ENCODE peak calls at places on chromosomes 7 and 10, in nine cellular contexts. A is HCEC 1CT, G is smooth muscle cell of the brain vasculature, C is SK-N-SH, R is GM12891, L is cardiac fibroblast, D is foreskin melanocyte, E is adrenal gland, K is foreskin keratinocyte. H is an unnamed sample.

GRCh38 chr7:155796381-155797261 is 15.6 kb downstream of the SHH start:
- DNase-seq in C (peak), D (no peak), R (peak), A (no peak), K (no peak), E (peak), G (no peak), L (peak), H (peak)

GRCh38 chr7:36986429-36987362 is 262.4 kb upstream of the AOAH start:
- DNase-seq in D (peak), E (peak), L (peak), A (no peak), C (peak), K (no peak), G (peak), R (peak), H (peak)

GRCh38 chr7:39749177-39749576 is 125.8 kb downstream of the RALA start:
- DNase-seq in E (no peak), D (no peak), C (no peak), R (no peak), A (peak), L (peak), G (no peak), K (no peak), H (no peak)

GRCh38 chr7:114372619-114373018 is 42.0 kb upstream of the FOXP2 start:
- DNase-seq in E (no peak), A (no peak), D (no peak), C (no peak), G (no peak), R (no peak), K (no peak), L (no peak), H (no peak)

GRCh38 chr10:29030855-29031254 is 258.0 kb upstream of the LYZL1 start:
- DNase-seq in D (no peak), L (peak), C (no peak), R (no peak), K (no peak), G (no peak), A (no peak), E (no peak), H (no peak)

GRCh38 chr10:5584895-5585516 is 60.2 kb downstream of the CALML3 start:
- DNase-seq in D (peak), K (peak), R (no peak), E (no peak), L (peak), C (no peak), A (peak), G (no peak), H (no peak)

GRCh38 chr10:132363921-132364593 is 32.1 kb downstream of the LRRC27 start:
- DNase-seq in G (no peak), A (peak), R (no peak), L (peak), E (no peak), D (peak), K (no peak), C (peak), H (no peak)

GRCh38 chr7:80942261-80943041 is 23.6 kb upstream of the SEMA3C start:
- DNase-seq in D (peak), K (peak), A (peak), E (peak), L (peak), C (peak), G (peak), R (no peak), H (no peak)

GRCh38 chr10:22427101-22427500 is 81.8 kb downstream of the SPAG6 start:
- DNase-seq in D (no peak), L (peak), R (no peak), A (peak), C (no peak), E (no peak), K (no peak), G (no peak), H (no peak)

GRCh38 chr10:133100706-133101463 is 13.2 kb downstream of the ADGRA1 start:
- DNase-seq in R (peak), G (no peak), C (no peak), K (no peak), D (no peak), E (peak), A (no peak), L (no peak), H (no peak)

GRCh38 chr10:14860782-14861181 is 17.9 kb upstream of the SUV39H2 start:
- DNase-seq in D (no peak), G (no peak), L (no peak), A (no peak), C (no peak), R (no peak), K (no peak), E (no peak), H (no peak)

GRCh38 chr7:52696183-52696582 is 339.2 kb upstream of the POM121L12 start:
- DNase-seq in A (no peak), E (no peak), R (no peak), G (no peak), D (no peak), C (peak), K (no peak), L (no peak), H (peak)

GRCh38 chr7:26198133-26198780 is 2.3 kb downstream of the HNRNPA2B1 start:
- DNase-seq in K (no peak), L (peak), G (no peak), R (no peak), A (no peak), C (no peak), E (no peak), D (no peak), H (no peak)

GRCh38 chr10:25130911-25131310 is 43.9 kb upstream of the GPR158 start:
- DNase-seq in L (peak), E (no peak), C (no peak), D (no peak), A (peak), K (peak), R (no peak), G (no peak), H (no peak)

GRCh38 chr7:148204639-148205292 is 385.8 kb upstream of the C7orf33 start:
- DNase-seq in A (no peak), G (no peak), D (no peak), K (no peak), R (no peak), E (no peak), L (no peak), C (no peak), H (peak)

GRCh38 chr10:63071145-63071544 is 62.0 kb upstream of the NRBF2 start:
- DNase-seq in L (no peak), G (no peak), C (no peak), K (no peak), A (no peak), R (no peak), D (no peak), E (no peak), H (no peak)

GRCh38 chr7:36284470-36284869 is 105.2 kb upstream of the ANLN start:
- DNase-seq in L (no peak), R (no peak), D (no peak), C (no peak), E (no peak), G (no peak), A (no peak), K (no peak), H (no peak)

GRCh38 chr7:2060701-2061100 is 172.0 kb downstream of the MAD1L1 start:
- DNase-seq in A (no peak), K (no peak), D (no peak), R (no peak), G (no peak), E (no peak), L (peak), C (no peak), H (no peak)

GRCh38 chr10:113300628-113301027 is 252.2 kb upstream of the HABP2 start:
- DNase-seq in R (no peak), G (no peak), C (no peak), D (no peak), E (no peak), A (no peak), K (no peak), L (no peak), H (no peak)

GRCh38 chr10:132708936-132709335 is 77.0 kb downstream of the NKX6-2 start:
- DNase-seq in E (no peak), L (no peak), R (no peak), D (no peak), A (no peak), K (no peak), C (no peak), G (no peak), H (no peak)

GRCh38 chr7:47074702-47075153 is 507.2 kb downstream of the TNS3 start:
- DNase-seq in A (no peak), G (no peak), K (no peak), D (no peak), L (peak), R (no peak), E (no peak), C (no peak), H (no peak)

GRCh38 chr10:21281765-21282484 is 243.6 kb downstream of the SKIDA1 start:
- DNase-seq in G (no peak), K (no peak), L (no peak), A (no peak), E (no peak), C (no peak), R (no peak), D (no peak), H (no peak)

GRCh38 chr7:123604739-123605138 is 3.1 kb downstream of the ASB15 start:
- DNase-seq in E (no peak), A (no peak), K (no peak), R (no peak), L (no peak), D (no peak), C (no peak), G (no peak), H (no peak)

GRCh38 chr7:138105216-138105615 is 29.0 kb downstream of the AKR1D1 start:
- DNase-seq in C (no peak), A (no peak), G (no peak), R (no peak), K (no peak), L (no peak), E (no peak), D (no peak), H (no peak)

GRCh38 chr10:110458583-110458920 is 39.2 kb upstream of the DUSP5 start:
- DNase-seq in L (peak), D (no peak), R (no peak), G (no peak), K (no peak), E (no peak), C (no peak), A (no peak), H (no peak)

GRCh38 chr10:58919927-58920654 is 256.4 kb upstream of the PHYHIPL start:
- DNase-seq in R (no peak), L (peak), K (peak), C (no peak), G (peak), E (no peak), A (peak), D (peak), H (no peak)

GRCh38 chr7:22726345-22726848 is 603 bp upstream of the IL6 start:
- DNase-seq in E (peak), G (no peak), C (peak), R (peak), K (peak), D (no peak), A (peak), L (peak), H (no peak)

GRCh38 chr7:44999245-45000095 is 531 bp upstream of the CCM2 start:
- DNase-seq in R (peak), A (peak), D (peak), K (peak), G (peak), L (peak), C (peak), E (peak), H (peak)